ENCODE peak calls at places on chromosomes 3 and 15, in six cellular contexts. One of them, this sample, is unnamed.
A peak's percentile ranks its signal among the peaks of the same experiment; 100 is the strongest.

GRCh38 chr3:128584412-128585020 is 66.1 kb downstream of the RPN1 start:
- DNase-seq in testis: peak; percentile 83
- DNase-seq in uterus: peak; percentile 67
- DNase-seq in A549: peak; percentile 74
- DNase-seq in right lobe of liver: peak; percentile 85
- DNase-seq in heart left ventricle: peak; percentile 84
- DNase-seq in this sample: peak; percentile 80

GRCh38 chr15:96354731-96355560 is 24.4 kb downstream of the NR2F2 start:
- DNase-seq in testis: peak; percentile 58
- DNase-seq in uterus: peak; percentile 60
- DNase-seq in A549: peak; percentile 76
- DNase-seq in right lobe of liver: no peak
- DNase-seq in heart left ventricle: no peak
- DNase-seq in this sample: no peak

GRCh38 chr3:124854027-124854426 is 33.1 kb downstream of the ITGB5 start:
- DNase-seq in testis: no peak
- DNase-seq in uterus: no peak
- DNase-seq in A549: no peak
- DNase-seq in right lobe of liver: no peak
- DNase-seq in heart left ventricle: no peak
- DNase-seq in this sample: no peak

GRCh38 chr3:128369106-128369708 is 97.5 kb downstream of the DNAJB8 start:
- DNase-seq in testis: peak; percentile 49
- DNase-seq in uterus: no peak
- DNase-seq in A549: no peak
- DNase-seq in right lobe of liver: no peak
- DNase-seq in heart left ventricle: peak; percentile 50
- DNase-seq in this sample: no peak

GRCh38 chr15:100633763-100634075 is 31.3 kb downstream of the ASB7 start:
- DNase-seq in testis: no peak
- DNase-seq in uterus: no peak
- DNase-seq in A549: no peak
- DNase-seq in right lobe of liver: no peak
- DNase-seq in heart left ventricle: no peak
- DNase-seq in this sample: no peak

GRCh38 chr15:42157981-42158765 is 1.7 kb upstream of the PLA2G4F start:
- DNase-seq in testis: no peak
- DNase-seq in uterus: peak; percentile 29
- DNase-seq in A549: no peak
- DNase-seq in right lobe of liver: no peak
- DNase-seq in heart left ventricle: no peak
- DNase-seq in this sample: peak; percentile 89

GRCh38 chr3:104596551-104596950 is 770.2 kb upstream of the ALCAM start:
- DNase-seq in testis: no peak
- DNase-seq in uterus: no peak
- DNase-seq in A549: peak; percentile 59
- DNase-seq in right lobe of liver: no peak
- DNase-seq in heart left ventricle: no peak
- DNase-seq in this sample: no peak

GRCh38 chr15:85496551-85497545 is 116.4 kb downstream of the AKAP13 start:
- DNase-seq in testis: no peak
- DNase-seq in uterus: no peak
- DNase-seq in A549: no peak
- DNase-seq in right lobe of liver: no peak
- DNase-seq in heart left ventricle: no peak
- DNase-seq in this sample: no peak

GRCh38 chr3:49357466-49358216 is 512 bp downstream of the GPX1 start:
- DNase-seq in testis: peak; percentile 51
- DNase-seq in uterus: peak; percentile 51
- DNase-seq in A549: peak; percentile 46
- DNase-seq in right lobe of liver: peak; percentile 68
- DNase-seq in heart left ventricle: peak; percentile 64
- DNase-seq in this sample: peak; percentile 66

GRCh38 chr15:81155375-81156218 is 21.5 kb downstream of the CFAP161 start:
- DNase-seq in testis: peak; percentile 62
- DNase-seq in uterus: peak; percentile 79
- DNase-seq in A549: peak; percentile 69
- DNase-seq in right lobe of liver: no peak
- DNase-seq in heart left ventricle: no peak
- DNase-seq in this sample: peak; percentile 55

GRCh38 chr15:23642413-23643044 is 5.1 kb downstream of the MAGEL2 start:
- DNase-seq in testis: peak; percentile 74
- DNase-seq in uterus: peak; percentile 38
- DNase-seq in A549: peak; percentile 57
- DNase-seq in right lobe of liver: peak; percentile 56
- DNase-seq in heart left ventricle: peak; percentile 49
- DNase-seq in this sample: peak; percentile 53

GRCh38 chr15:45457215-45457614 is 65.3 kb downstream of the SLC30A4 start:
- DNase-seq in testis: no peak
- DNase-seq in uterus: no peak
- DNase-seq in A549: no peak
- DNase-seq in right lobe of liver: no peak
- DNase-seq in heart left ventricle: no peak
- DNase-seq in this sample: no peak

GRCh38 chr3:126208182-126208581 is 27.8 kb upstream of the ALDH1L1 start:
- DNase-seq in testis: no peak
- DNase-seq in uterus: no peak
- DNase-seq in A549: no peak
- DNase-seq in right lobe of liver: no peak
- DNase-seq in heart left ventricle: no peak
- DNase-seq in this sample: no peak
- H3K4me3 ChIP-seq in testis: no peak overlapping the region
- H3K4me3 ChIP-seq in uterus: no peak overlapping the region
- H3K4me3 ChIP-seq in A549: no peak overlapping the region
- H3K4me3 ChIP-seq in right lobe of liver: no peak overlapping the region
- H3K4me3 ChIP-seq in heart left ventricle: no peak overlapping the region
- H3K4me3 ChIP-seq in this sample: no peak overlapping the region

DNA sequence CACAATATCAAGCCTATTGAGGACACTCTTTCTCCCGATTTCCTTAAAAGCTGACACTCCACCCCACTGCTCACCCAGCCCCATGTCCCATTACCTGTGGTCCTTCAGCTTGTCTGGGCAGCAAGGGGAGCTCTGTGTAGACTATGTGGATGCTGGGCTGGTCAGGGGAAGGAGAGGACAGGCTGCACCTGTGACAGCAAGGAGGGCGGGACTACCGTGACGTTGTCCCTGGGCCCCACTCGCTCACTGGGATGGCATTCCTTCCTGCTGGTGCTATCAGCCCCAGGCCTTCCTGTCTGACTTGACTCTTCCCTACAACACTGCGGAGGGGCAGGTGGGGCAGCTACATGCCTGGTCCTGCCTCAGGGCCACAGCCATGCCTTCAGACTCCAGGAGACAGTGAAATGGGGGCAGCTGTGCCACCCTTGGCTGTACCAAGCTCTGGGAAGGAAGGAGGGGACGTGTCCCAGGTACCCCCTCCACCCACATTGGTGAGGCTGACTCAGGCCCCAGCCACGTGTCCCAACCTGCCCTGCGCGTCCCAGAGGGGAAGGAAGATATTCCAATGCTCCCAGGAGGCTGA is at the start of gene TMEM40:
- DNase-seq in testis: no peak
- DNase-seq in uterus: no peak
- DNase-seq in A549: peak; percentile 32
- DNase-seq in right lobe of liver: no peak
- DNase-seq in heart left ventricle: no peak
- DNase-seq in this sample: no peak
- TF ChIP-seq POLR2A in testis: no peak
- TF ChIP-seq POLR2A in uterus: no peak
- TF ChIP-seq POLR2A in A549: no peak
- TF ChIP-seq POLR2A in right lobe of liver: no peak
- TF ChIP-seq POLR2A in heart left ventricle: no peak
- TF ChIP-seq POLR2A in this sample: no peak

DNA sequence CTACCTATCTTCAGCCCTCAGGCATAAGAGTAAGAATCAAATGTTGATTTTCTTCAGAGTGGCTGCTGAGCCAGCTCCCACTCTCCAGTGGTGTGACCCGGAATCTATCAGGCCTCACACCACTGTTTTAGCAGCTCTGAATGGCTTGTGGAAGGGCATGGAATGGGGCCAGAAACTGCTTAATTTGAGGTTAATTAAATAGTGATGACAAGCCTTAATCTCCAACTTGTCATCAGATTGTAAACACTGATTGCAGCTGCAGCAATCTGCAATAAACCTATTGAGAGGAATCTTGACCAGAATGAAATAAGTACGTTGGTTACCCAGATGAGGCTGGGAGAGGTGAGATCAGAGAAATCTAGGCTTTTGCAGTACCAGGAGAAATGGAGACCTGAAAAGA is 317.4 kb downstream of the FHIT start:
- DNase-seq in testis: no peak
- DNase-seq in uterus: no peak
- DNase-seq in A549: no peak
- DNase-seq in right lobe of liver: no peak
- DNase-seq in heart left ventricle: no peak
- DNase-seq in this sample: no peak
- H3K4me3 ChIP-seq in testis: no peak overlapping the region
- H3K4me3 ChIP-seq in uterus: no peak overlapping the region
- H3K4me3 ChIP-seq in A549: no peak overlapping the region
- H3K4me3 ChIP-seq in right lobe of liver: no peak overlapping the region
- H3K4me3 ChIP-seq in heart left ventricle: no peak overlapping the region
- H3K4me3 ChIP-seq in this sample: no peak overlapping the region

GRCh38 chr15:43510230-43511011 is 7.0 kb upstream of the MAP1A start:
- DNase-seq in testis: peak; percentile 99
- DNase-seq in uterus: peak; percentile 98
- DNase-seq in A549: peak; percentile 96
- DNase-seq in right lobe of liver: peak; percentile 99
- DNase-seq in heart left ventricle: peak; percentile 99
- DNase-seq in this sample: peak; percentile 100
- TF ChIP-seq POLR2A in testis: peak; percentile 27
- TF ChIP-seq POLR2A in uterus: peak; percentile 76
- TF ChIP-seq POLR2A in A549: peak; percentile 33
- TF ChIP-seq POLR2A in right lobe of liver: no peak
- TF ChIP-seq POLR2A in heart left ventricle: peak; percentile 57
- TF ChIP-seq POLR2A in this sample: peak; percentile 54

DNA sequence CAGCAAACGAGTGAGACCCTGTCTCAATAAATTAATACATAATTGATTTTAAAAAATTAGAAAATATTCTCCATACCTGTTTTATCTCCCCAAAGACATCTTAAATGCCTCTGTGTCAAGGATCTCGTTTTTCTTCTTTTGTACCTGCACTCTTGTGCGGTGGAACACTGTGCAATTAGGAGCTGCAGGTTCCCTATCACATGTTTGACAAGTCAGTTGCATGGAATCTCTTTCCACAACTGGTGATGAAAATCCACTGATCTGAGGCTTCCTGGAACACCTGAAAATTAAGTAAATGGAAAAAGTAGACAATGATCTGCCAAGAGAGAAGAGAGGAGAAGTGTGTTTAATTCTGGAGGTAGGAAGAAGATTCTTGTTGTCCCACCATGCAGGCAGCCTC is 3.0 kb upstream of the SNX22 start:
- DNase-seq in testis: no peak
- DNase-seq in uterus: no peak
- DNase-seq in A549: no peak
- DNase-seq in right lobe of liver: no peak
- DNase-seq in heart left ventricle: no peak
- DNase-seq in this sample: no peak
- H3K4me3 ChIP-seq in testis: no peak overlapping the region
- H3K4me3 ChIP-seq in uterus: no peak overlapping the region
- H3K4me3 ChIP-seq in A549: no peak overlapping the region
- H3K4me3 ChIP-seq in right lobe of liver: no peak overlapping the region
- H3K4me3 ChIP-seq in heart left ventricle: no peak overlapping the region
- H3K4me3 ChIP-seq in this sample: no peak overlapping the region

GRCh38 chr15:31870336-31871158 is 159.8 kb upstream of the CHRNA7 start:
- DNase-seq in testis: peak; percentile 89
- DNase-seq in uterus: peak; percentile 76
- DNase-seq in A549: peak; percentile 81
- DNase-seq in right lobe of liver: peak; percentile 92
- DNase-seq in heart left ventricle: peak; percentile 62
- DNase-seq in this sample: peak; percentile 84
- TF ChIP-seq POLR2A in testis: no peak
- TF ChIP-seq POLR2A in uterus: peak; percentile 51
- TF ChIP-seq POLR2A in A549: peak; percentile 43
- TF ChIP-seq POLR2A in right lobe of liver: no peak
- TF ChIP-seq POLR2A in heart left ventricle: no peak
- TF ChIP-seq POLR2A in this sample: peak; percentile 32

DNA sequence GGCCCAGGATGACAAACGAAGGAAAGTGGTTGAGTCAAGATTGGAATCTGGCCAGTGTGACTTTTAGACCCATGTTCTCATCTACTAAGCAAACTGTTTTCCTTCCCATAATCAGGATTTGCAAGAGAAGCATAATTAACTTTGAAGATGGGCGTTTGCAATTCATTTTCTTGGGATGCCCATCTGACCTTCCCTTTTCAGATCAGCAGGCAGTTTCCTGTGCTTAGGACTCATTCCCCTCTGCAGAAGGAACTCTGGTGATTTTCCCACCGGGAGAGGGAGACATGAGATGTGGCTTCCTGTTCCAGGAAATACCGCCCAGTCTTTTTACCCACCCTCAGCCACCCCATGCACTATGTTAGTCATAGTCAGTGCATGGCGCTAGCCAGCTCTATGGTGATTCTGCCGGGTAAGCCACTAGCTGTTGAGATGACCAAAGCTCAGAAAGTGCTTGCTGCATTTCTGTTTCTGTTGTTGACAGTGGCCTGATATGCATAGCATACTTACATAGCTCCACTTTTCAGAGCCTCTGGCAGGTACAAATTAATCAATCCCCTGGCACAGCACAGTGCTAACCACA is 129.4 kb downstream of the VGLL4 start:
- DNase-seq in testis: no peak
- DNase-seq in uterus: peak; percentile 53
- DNase-seq in A549: peak; percentile 29
- DNase-seq in right lobe of liver: no peak
- DNase-seq in heart left ventricle: peak; percentile 63
- DNase-seq in this sample: peak; percentile 70
- H3K4me3 ChIP-seq in testis: no peak overlapping the region
- H3K4me3 ChIP-seq in uterus: no peak overlapping the region
- H3K4me3 ChIP-seq in A549: no peak overlapping the region
- H3K4me3 ChIP-seq in right lobe of liver: no peak overlapping the region
- H3K4me3 ChIP-seq in heart left ventricle: no peak overlapping the region
- H3K4me3 ChIP-seq in this sample: no peak overlapping the region

GRCh38 chr3:187368251-187368733 is at the start of gene RTP4:
- DNase-seq in testis: peak; percentile 32
- DNase-seq in uterus: peak; percentile 32
- DNase-seq in A549: no peak
- DNase-seq in right lobe of liver: no peak
- DNase-seq in heart left ventricle: no peak
- DNase-seq in this sample: peak; percentile 26
- TF ChIP-seq POLR2A in testis: no peak
- TF ChIP-seq POLR2A in uterus: no peak
- TF ChIP-seq POLR2A in A549: no peak
- TF ChIP-seq POLR2A in right lobe of liver: peak; percentile 17
- TF ChIP-seq POLR2A in heart left ventricle: no peak
- TF ChIP-seq POLR2A in this sample: no peak

GRCh38 chr3:39149059-39149455 is 4.3 kb downstream of the CSRNP1 start:
- DNase-seq in testis: no peak
- DNase-seq in uterus: no peak
- DNase-seq in A549: no peak
- DNase-seq in right lobe of liver: no peak
- DNase-seq in heart left ventricle: no peak
- DNase-seq in this sample: peak; percentile 46
- H3K4me3 ChIP-seq in testis: no peak overlapping the region
- H3K4me3 ChIP-seq in uterus: no peak overlapping the region
- H3K4me3 ChIP-seq in A549: no peak overlapping the region
- H3K4me3 ChIP-seq in right lobe of liver: no peak overlapping the region
- H3K4me3 ChIP-seq in heart left ventricle: no peak overlapping the region
- H3K4me3 ChIP-seq in this sample: no peak overlapping the region

This sample was measured in adrenal gland.